ENCODE peak calls at places on chromosomes 4 and X, in seven cellular contexts. O is HCT116, V is K562, D is HepG2, W is IMR-90, Y is H1, S is GM12878. P is an unnamed sample.

GRCh38 chr4:169485791-169486742 is 126.3 kb downstream of the NEK1 start:
- DNase-seq in O (peak; percentile 49), V (no peak), D (peak; percentile 36), W (peak; percentile 71), Y (no peak), S (peak; percentile 68), P (peak; percentile 78)

GRCh38 chr4:15852524-15852923 is 74.4 kb downstream of the CD38 start:
- DNase-seq in O (no peak), V (no peak), D (no peak), W (no peak), Y (no peak), S (no peak), P (no peak)

GRCh38 chr4:33831667-33832066 is 2412.6 kb downstream of the ARAP2 start:
- DNase-seq in O (no peak), V (no peak), D (no peak), W (peak; percentile 21), Y (no peak), S (no peak), P (peak; percentile 17)

GRCh38 chr4:6282247-6282646 is 12.6 kb downstream of the WFS1 start:
- DNase-seq in O (no peak), V (no peak), D (no peak), W (peak; percentile 62), Y (no peak), S (no peak), P (no peak)

GRCh38 chr4:165656399-165656798 is 216.6 kb upstream of the TLL1 start:
- DNase-seq in O (no peak), V (no peak), D (no peak), W (no peak), Y (no peak), S (no peak), P (no peak)

GRCh38 chr4:126489826-126490463 is 1142.8 kb upstream of the INTU start:
- DNase-seq in O (no peak), V (no peak), D (no peak), W (no peak), Y (no peak), S (no peak), P (no peak)

GRCh38 chr4:7041246-7041645 is 1.9 kb upstream of the TADA2B start:
- DNase-seq in O (no peak), V (no peak), D (no peak), W (no peak), Y (no peak), S (no peak), P (no peak)

GRCh38 chr4:22077571-22077970 is 129.0 kb upstream of the KCNIP4 start:
- DNase-seq in O (no peak), V (no peak), D (no peak), W (no peak), Y (no peak), S (no peak), P (no peak)

GRCh38 chr4:185421366-185422124 is 4.2 kb downstream of the UFSP2 start:
- DNase-seq in O (no peak), V (no peak), D (no peak), W (peak; percentile 68), Y (no peak), S (no peak), P (no peak)

GRCh38 chr4:142091691-142092182 is 455.4 kb downstream of the IL15 start:
- DNase-seq in O (peak; percentile 48), V (no peak), D (no peak), W (peak; percentile 99), Y (no peak), S (no peak), P (peak; percentile 95)

GRCh38 chr4:113053883-113054282 is 4.4 kb downstream of the ANK2 start:
- DNase-seq in O (no peak), V (no peak), D (no peak), W (no peak), Y (no peak), S (no peak), P (no peak)

GRCh38 chr4:152348670-152349069 is 187.2 kb downstream of the FBXW7 start:
- DNase-seq in O (no peak), V (no peak), D (no peak), W (no peak), Y (no peak), S (no peak), P (peak; percentile 31)

GRCh38 chr4:108149588-108150380 is 18.9 kb downstream of the LEF1 start:
- DNase-seq in O (no peak), V (no peak), D (no peak), W (no peak), Y (no peak), S (no peak), P (no peak)

GRCh38 chrX:65607070-65607742 is 60.2 kb upstream of the MSN start:
- DNase-seq in O (no peak), V (no peak), D (no peak), W (peak; percentile 42), Y (no peak), S (no peak), P (no peak)

GRCh38 chr4:55475394-55476243 is 71.1 kb downstream of the CLOCK start:
- DNase-seq in O (no peak), V (no peak), D (no peak), W (peak; percentile 77), Y (no peak), S (peak; percentile 4), P (peak; percentile 29)

GRCh38 chr4:140004580-140005314 is 149.2 kb downstream of the MAML3 start:
- DNase-seq in O (no peak), V (no peak), D (no peak), W (peak; percentile 51), Y (no peak), S (no peak), P (peak; percentile 74)

GRCh38 chr4:149801416-149801815 is 14.2 kb downstream of the IQCM start:
- DNase-seq in O (no peak), V (no peak), D (no peak), W (no peak), Y (no peak), S (no peak), P (no peak)

GRCh38 chr4:90419124-90419711 is 292.0 kb downstream of the CCSER1 start:
- DNase-seq in O (peak; percentile 3), V (no peak), D (peak; percentile 16), W (peak; percentile 37), Y (no peak), S (no peak), P (peak; percentile 80)

GRCh38 chr4:143381171-143382118 is 44.8 kb downstream of the GAB1 start:
- DNase-seq in O (no peak), V (no peak), D (no peak), W (peak; percentile 93), Y (no peak), S (no peak), P (peak; percentile 98)

GRCh38 chr4:41124916-41125548 is 89.3 kb downstream of the APBB2 start:
- DNase-seq in O (peak; percentile 80), V (no peak), D (peak; percentile 66), W (no peak), Y (peak; percentile 36), S (no peak), P (no peak)

GRCh38 chr4:161604516-161605300 is 559.1 kb downstream of the FSTL5 start:
- DNase-seq in O (no peak), V (no peak), D (no peak), W (no peak), Y (no peak), S (peak; percentile 20), P (no peak)

GRCh38 chr4:83109480-83110221 is 4.9 kb downstream of the PLAC8 start:
- DNase-seq in O (no peak), V (no peak), D (no peak), W (peak; percentile 3), Y (no peak), S (no peak), P (peak; percentile 52)

GRCh38 chrX:13152511-13152868 is 108.1 kb upstream of the FAM9C start:
- DNase-seq in O (no peak), V (no peak), D (no peak), W (no peak), Y (no peak), S (no peak), P (no peak)

GRCh38 chrX:154730271-154730883 is 20.5 kb downstream of the GAB3 start:
- DNase-seq in O (no peak), V (peak; percentile 23), D (no peak), W (peak; percentile 77), Y (no peak), S (no peak), P (peak; percentile 82)

GRCh38 chr4:38757945-38758344 is 24.8 kb downstream of the TLR10 start:
- DNase-seq in O (peak; percentile 61), V (peak; percentile 20), D (no peak), W (no peak), Y (peak; percentile 21), S (no peak), P (no peak)

GRCh38 chr4:7658297-7659204 is 223.8 kb upstream of the PSAPL1 start:
- DNase-seq in O (no peak), V (no peak), D (peak; percentile 20), W (peak; percentile 79), Y (no peak), S (no peak), P (no peak)

GRCh38 chr4:80162418-80162817 is 34.9 kb upstream of the PRDM8 start:
- DNase-seq in O (no peak), V (no peak), D (no peak), W (no peak), Y (no peak), S (no peak), P (no peak)
- H3K9ac ChIP-seq in O (no peak overlapping the region), V (no peak overlapping the region), D (no peak overlapping the region), W (no peak overlapping the region), Y (no peak overlapping the region), S (no peak overlapping the region), P (no peak overlapping the region)

DNA sequence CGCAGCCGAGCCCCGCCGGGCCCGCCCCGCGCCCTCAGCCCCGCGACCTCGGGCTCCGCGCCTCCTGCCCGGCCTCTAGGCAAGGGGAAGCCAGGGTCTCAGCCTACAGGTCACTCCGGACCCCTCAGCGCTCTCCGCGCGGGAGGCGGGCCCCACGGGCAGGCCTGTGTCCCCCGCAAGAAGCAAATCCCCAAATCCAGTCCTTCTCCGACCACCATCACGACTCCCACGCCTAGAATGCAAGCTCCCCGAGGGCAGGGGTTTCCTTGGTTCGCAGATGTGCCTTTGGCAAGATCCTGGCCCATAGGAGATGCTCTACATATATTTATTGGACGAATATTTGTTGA is 230 bp upstream of the CCDC149 start:
- DNase-seq in O (no peak), V (no peak), D (no peak), W (no peak), Y (no peak), S (no peak), P (no peak)
- H2AFZ ChIP-seq in O (peak overlapping the region; percentile 2), V (no peak overlapping the region), D (no peak overlapping the region), W (peak overlapping the region; percentile 97), Y (peak overlapping the region; percentile 98), S (no peak overlapping the region), P (peak overlapping the region; percentile 73)

GRCh38 chr4:89307446-89308160 is at the start of gene GPRIN3:
- DNase-seq in O (no peak), V (no peak), D (no peak), W (no peak), Y (no peak), S (no peak), P (peak; percentile 62)
- TF ChIP-seq POLR2A in O (no peak), V (no peak), D (no peak), W (no peak), Y (no peak), S (no peak), P (no peak)

DNA sequence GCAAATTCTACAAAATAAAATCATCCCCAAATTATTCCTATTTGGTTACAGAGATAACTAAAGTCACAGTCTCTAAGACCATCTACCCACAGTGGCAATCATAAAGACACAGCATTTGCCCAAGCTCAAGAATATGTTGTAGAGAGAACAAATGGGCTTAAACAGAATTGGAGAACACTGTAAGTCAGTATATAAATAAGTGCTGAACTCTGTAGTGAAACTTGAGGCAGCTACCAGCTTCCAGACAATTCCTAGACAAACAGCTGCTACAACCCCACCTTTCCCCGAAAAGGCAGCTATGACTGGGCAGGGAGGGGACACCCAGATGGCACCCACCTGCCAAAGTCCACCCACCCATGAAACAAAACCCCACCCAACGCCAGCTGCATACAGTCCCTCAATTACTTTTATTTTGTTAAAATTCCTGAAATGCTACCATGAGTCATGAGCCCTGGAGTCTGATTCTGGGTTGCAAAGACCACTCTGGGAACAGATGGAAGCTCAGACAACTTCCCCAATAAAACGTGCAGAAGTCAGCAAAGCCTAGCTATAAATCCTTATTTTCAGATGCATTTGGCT is 24.4 kb downstream of the RELL1 start:
- DNase-seq in O (no peak), V (no peak), D (no peak), W (peak; percentile 61), Y (no peak), S (no peak), P (peak; percentile 48)
- H3K9ac ChIP-seq in O (no peak overlapping the region), V (no peak overlapping the region), D (no peak overlapping the region), W (no peak overlapping the region), Y (no peak overlapping the region), S (no peak overlapping the region), P (no peak overlapping the region)

P was measured in endothelial cell of umbilical vein.